ENCODE peak calls at places on chromosomes 16 and 17, in six cellular contexts. P is mammary epithelial cell, X is NCI-H1105, M is HFF-Myc, U is foreskin keratinocyte, A is spleen. K is an unnamed sample.

GRCh38 chr16:84054916-84055315 is 12.3 kb upstream of the SLC38A8 start:
- DNase-seq in P (no peak), X (no peak), M (no peak), U (no peak), A (peak), K (no peak)

GRCh38 chr17:82734987-82735866 is at the start of gene FN3K:
- DNase-seq in P (peak), X (peak), M (no peak), U (no peak), A (peak), K (peak)

GRCh38 chr16:29320274-29320999 is 86.1 kb downstream of the NPIPB11 start:
- DNase-seq in P (no peak), X (no peak), M (no peak), U (no peak), A (no peak), K (no peak)

GRCh38 chr16:51755039-51755501 is 604.0 kb upstream of the SALL1 start:
- DNase-seq in P (peak), X (no peak), M (no peak), U (no peak), A (no peak), K (no peak)

GRCh38 chr16:28098171-28098958 is 34.9 kb upstream of the GSG1L start:
- DNase-seq in P (no peak), X (no peak), M (no peak), U (no peak), A (peak), K (no peak)

GRCh38 chr17:16926591-16927451 is 45.1 kb downstream of the TNFRSF13B start:
- DNase-seq in P (no peak), X (no peak), M (no peak), U (no peak), A (peak), K (no peak)

GRCh38 chr16:692356-693108 is 2.3 kb upstream of the WDR24 start:
- DNase-seq in P (no peak), X (no peak), M (no peak), U (no peak), A (no peak), K (no peak)

GRCh38 chr17:49779730-49780220 is 8.7 kb upstream of the KAT7 start:
- DNase-seq in P (peak), X (no peak), M (no peak), U (peak), A (no peak), K (no peak)

GRCh38 chr16:89917773-89918452 is 749 bp upstream of the MC1R start:
- DNase-seq in P (peak), X (peak), M (no peak), U (peak), A (peak), K (peak)

GRCh38 chr16:70483426-70483825 is 29.0 kb downstream of the FCSK start:
- DNase-seq in P (no peak), X (no peak), M (no peak), U (no peak), A (no peak), K (no peak)

GRCh38 chr17:74032222-74032621 is 171.3 kb upstream of the RPL38 start:
- DNase-seq in P (no peak), X (no peak), M (no peak), U (no peak), A (no peak), K (no peak)

GRCh38 chr17:1005361-1005946 is 8.5 kb downstream of the TIMM22 start:
- DNase-seq in P (no peak), X (peak), M (no peak), U (no peak), A (peak), K (peak)

K was measured in substantia nigra.